ENCODE peak calls at places on chromosomes 4 and X, in ten cellular contexts. X, N, T, R, D, U, Y, P, W and L are unnamed samples.
A peak's percentile ranks its signal among the peaks of the same experiment; 100 is the strongest.

GRCh38 chrX:69309074-69309792 is 144.0 kb upstream of the PJA1 start:
- DNase-seq in X (no peak), N (no peak), T (no peak), R (no peak), D (no peak), U (no peak), Y (no peak), P (no peak), W (no peak), L (no peak)

GRCh38 chr4:885353-885752 is 46.8 kb downstream of the GAK start:
- DNase-seq in X (no peak), N (no peak), T (no peak), R (no peak), D (no peak), U (no peak), Y (no peak), P (no peak), W (no peak), L (no peak)

GRCh38 chr4:25103423-25103822 is 56.8 kb downstream of the SEPSECS start:
- DNase-seq in X (no peak), N (peak; percentile 84), T (peak; percentile 23), R (no peak), D (no peak), U (no peak), Y (no peak), P (no peak), W (no peak), L (no peak)

GRCh38 chr4:127586922-127587571 is 45.7 kb upstream of the INTU start:
- DNase-seq in X (peak; percentile 39), N (peak; percentile 51), T (no peak), R (peak; percentile 52), D (peak; percentile 40), U (no peak), Y (peak; percentile 37), P (peak; percentile 31), W (peak; percentile 25), L (no peak)

GRCh38 chrX:40108959-40109287 is 11.2 kb upstream of the BCOR start:
- DNase-seq in X (peak; percentile 76), N (peak; percentile 85), T (peak; percentile 84), R (no peak), D (peak; percentile 63), U (peak; percentile 82), Y (peak; percentile 75), P (peak; percentile 30), W (peak; percentile 71), L (peak; percentile 44)

GRCh38 chr4:170657761-170658160 is 568.0 kb upstream of the AADAT start:
- DNase-seq in X (no peak), N (no peak), T (no peak), R (peak; percentile 25), D (no peak), U (no peak), Y (peak; percentile 22), P (no peak), W (no peak), L (no peak)

GRCh38 chrX:2401590-2402360 is 99.0 kb downstream of the DHRSX start:
- DNase-seq in X (no peak), N (no peak), T (peak; percentile 46), R (peak; percentile 81), D (peak; percentile 78), U (peak; percentile 42), Y (no peak), P (no peak), W (no peak), L (no peak)

GRCh38 chrX:18406531-18407266 is 18.7 kb upstream of the CDKL5 start:
- DNase-seq in X (peak; percentile 40), N (no peak), T (no peak), R (no peak), D (peak; percentile 23), U (no peak), Y (peak; percentile 25), P (no peak), W (no peak), L (no peak)

GRCh38 chrX:40953369-40953768 is 131.9 kb upstream of the USP9X start:
- DNase-seq in X (no peak), N (no peak), T (no peak), R (no peak), D (no peak), U (no peak), Y (no peak), P (no peak), W (peak; percentile 34), L (no peak)

GRCh38 chrX:76454456-76454927 is 27.0 kb downstream of the MAGEE1 start:
- DNase-seq in X (peak; percentile 9), N (peak; percentile 15), T (no peak), R (peak; percentile 13), D (no peak), U (no peak), Y (peak; percentile 22), P (peak; percentile 7), W (peak; percentile 5), L (no peak)

GRCh38 chr4:176002007-176002623 is 63.5 kb upstream of the WDR17 start:
- DNase-seq in X (no peak), N (no peak), T (peak; percentile 22), R (no peak), D (peak; percentile 12), U (peak; percentile 46), Y (no peak), P (peak; percentile 47), W (peak; percentile 40), L (peak; percentile 25)

GRCh38 chr4:19927381-19927780 is 324.3 kb upstream of the SLIT2 start:
- DNase-seq in X (peak; percentile 34), N (peak; percentile 42), T (no peak), R (peak; percentile 35), D (peak; percentile 38), U (no peak), Y (no peak), P (no peak), W (no peak), L (no peak)

DNA sequence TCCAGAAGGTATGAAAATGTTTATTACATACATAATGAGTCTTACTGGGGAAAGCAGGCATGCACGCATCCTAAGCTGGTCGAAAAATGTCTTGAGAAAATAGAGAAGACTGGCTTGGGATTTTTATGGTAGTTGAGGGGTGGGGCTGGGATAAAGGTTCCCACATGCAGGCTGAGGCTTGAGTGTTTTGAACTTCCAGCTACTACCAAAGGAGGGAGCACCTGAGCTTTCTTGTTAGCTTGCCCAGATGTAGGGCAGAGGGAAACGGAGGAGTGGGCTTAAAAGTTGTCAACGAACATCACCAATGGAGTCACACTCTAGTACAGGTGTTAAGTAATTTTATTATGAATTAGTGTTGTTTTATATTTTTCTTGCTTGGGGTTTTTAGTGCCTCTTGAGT is 39.6 kb upstream of the SRPX start:
- DNase-seq in X (peak; percentile 11), N (no peak), T (no peak), R (peak; percentile 29), D (no peak), U (no peak), Y (peak; percentile 40), P (peak; percentile 30), W (peak; percentile 52), L (no peak)
- TF ChIP-seq CTCF in X (peak; percentile 33), N (peak; percentile 32), T (no peak), R (peak; percentile 55), D (peak; percentile 27), U (no peak), Y (peak; percentile 49), P (peak; percentile 17), W (peak; percentile 32), L (no peak)

GRCh38 chrX:80331285-80331684 is 89.0 kb upstream of the TENT5D start:
- DNase-seq in X (no peak), N (no peak), T (no peak), R (no peak), D (no peak), U (no peak), Y (no peak), P (no peak), W (no peak), L (no peak)
- TF ChIP-seq CTCF in X (no peak), N (no peak), T (no peak), R (no peak), D (no peak), U (no peak), Y (no peak), P (no peak), W (no peak), L (no peak)

GRCh38 chr4:149173241-149174013 is 642.2 kb downstream of the IQCM start:
- DNase-seq in X (peak; percentile 65), N (no peak), T (no peak), R (no peak), D (peak; percentile 54), U (no peak), Y (peak; percentile 44), P (no peak), W (no peak), L (no peak)

GRCh38 chr4:149175549-149175948 is 640.1 kb downstream of the IQCM start:
- DNase-seq in X (no peak), N (no peak), T (no peak), R (no peak), D (no peak), U (no peak), Y (no peak), P (no peak), W (no peak), L (no peak)

GRCh38 chr4:149176019-149176418 is 639.6 kb downstream of the IQCM start:
- DNase-seq in X (no peak), N (no peak), T (no peak), R (peak; percentile 68), D (no peak), U (no peak), Y (no peak), P (no peak), W (no peak), L (no peak)
- TF ChIP-seq CTCF in X (no peak), N (no peak), T (no peak), R (no peak), D (no peak), U (no peak), Y (no peak), P (no peak), W (no peak), L (no peak)

GRCh38 chr4:43356786-43357185 is 464.3 kb downstream of the GRXCR1 start:
- DNase-seq in X (no peak), N (no peak), T (no peak), R (no peak), D (no peak), U (no peak), Y (no peak), P (no peak), W (no peak), L (no peak)
- TF ChIP-seq CTCF in X (no peak), N (no peak), T (no peak), R (no peak), D (no peak), U (no peak), Y (no peak), P (no peak), W (no peak), L (no peak)